ENCODE peak calls at places on chromosomes 4 and X, in six cellular contexts. R, Y, C, L, Q and K are unnamed samples.
A peak's percentile ranks its signal among the peaks of the same experiment; 100 is the strongest.

GRCh38 chrX:110066488-110067225 is 63.7 kb downstream of the TMEM164 start:
- DNase-seq in Y (no peak), Q (no peak), L (no peak), C (no peak), R (no peak), K (no peak)

GRCh38 chrX:117568238-117568637 is 548.4 kb downstream of the KLHL13 start:
- DNase-seq in C (no peak), L (no peak), Q (no peak), Y (no peak), R (no peak), K (no peak)

GRCh38 chr4:140098481-140099132 is 55.4 kb downstream of the MAML3 start:
- DNase-seq in R (no peak), C (no peak), Y (no peak), L (peak; percentile 85), Q (no peak), K (no peak)

GRCh38 chr4:74181225-74181624 is 23.3 kb downstream of the MTHFD2L start:
- DNase-seq in Y (no peak), R (no peak), L (peak; percentile 49), C (no peak), Q (no peak), K (no peak)

GRCh38 chrX:28498658-28499057 is 88.6 kb upstream of the IL1RAPL1 start:
- DNase-seq in C (no peak), L (peak; percentile 24), Y (no peak), R (peak; percentile 54), Q (no peak), K (no peak)

GRCh38 chr4:1479454-1479853 is 73.2 kb upstream of the NKX1-1 start:
- DNase-seq in L (no peak), R (peak; percentile 29), Y (peak; percentile 51), Q (no peak), C (peak; percentile 28), K (peak; percentile 45)

GRCh38 chr4:185847352-185848078 is 35.5 kb upstream of the SORBS2 start:
- DNase-seq in C (no peak), L (peak; percentile 76), Y (no peak), Q (no peak), R (peak; percentile 78), K (no peak)

GRCh38 chrX:122475306-122475705 is 708.8 kb upstream of the GRIA3 start:
- DNase-seq in Y (no peak), Q (no peak), C (no peak), L (no peak), R (no peak), K (no peak)

GRCh38 chr4:125714845-125715244 is 400.1 kb downstream of the FAT4 start:
- DNase-seq in C (no peak), Q (no peak), L (no peak), Y (no peak), R (no peak), K (no peak)

GRCh38 chrX:31366076-31366475 is 294.2 kb upstream of the FTHL17 start:
- DNase-seq in Q (no peak), L (no peak), R (no peak), Y (no peak), C (no peak), K (no peak)

GRCh38 chr4:76420901-76421581 is at the start of gene CCDC158:
- DNase-seq in C (peak; percentile 76), Q (peak; percentile 28), L (peak; percentile 49), R (no peak), Y (peak; percentile 68), K (no peak)

GRCh38 chr4:184434496-184435066 is 39.8 kb downstream of the IRF2 start:
- DNase-seq in C (no peak), R (no peak), Y (no peak), L (no peak), Q (no peak), K (no peak)

GRCh38 chrX:137823257-137823656 is 257.3 kb downstream of the ZIC3 start:
- DNase-seq in C (no peak), L (no peak), Q (no peak), Y (no peak), R (no peak), K (no peak)

GRCh38 chr4:30630431-30630830 is 89.7 kb upstream of the PCDH7 start:
- DNase-seq in Q (no peak), Y (no peak), R (no peak), C (no peak), L (no peak), K (no peak)

GRCh38 chrX:139930923-139931645 is 1.8 kb downstream of the ATP11C start:
- DNase-seq in R (peak; percentile 62), Q (no peak), Y (no peak), L (peak; percentile 9), C (peak; percentile 84), K (peak; percentile 55)

GRCh38 chrX:31333181-31333831 is 261.5 kb upstream of the FTHL17 start:
- DNase-seq in C (no peak), R (no peak), Y (no peak), L (peak; percentile 79), Q (no peak), K (no peak)

DNA sequence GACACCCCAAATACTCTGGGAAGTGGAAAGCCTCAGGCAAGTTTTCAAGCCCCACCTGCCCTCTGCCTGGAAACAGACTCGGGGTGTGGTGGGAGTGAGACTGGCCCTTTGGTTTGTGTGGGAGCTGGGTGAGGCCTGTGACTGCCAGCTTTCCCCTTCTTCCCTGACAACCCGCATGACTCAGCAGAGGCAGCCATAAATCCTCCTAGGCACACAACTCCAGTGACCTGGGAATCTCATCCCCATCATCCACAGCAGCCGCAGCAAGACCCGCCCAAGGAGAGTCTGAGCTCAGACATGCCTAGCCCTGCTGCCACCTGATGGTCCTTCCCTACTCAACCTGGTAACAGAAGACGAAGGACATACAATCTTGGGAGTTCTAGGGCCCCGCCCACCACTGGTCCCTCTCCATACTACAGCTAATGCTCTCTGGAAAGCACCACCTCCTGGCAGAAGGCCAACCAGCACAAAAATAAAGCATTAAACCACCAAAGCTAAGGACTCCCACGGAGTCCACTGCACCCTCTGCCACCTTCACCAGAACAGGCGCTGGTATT is 30.7 kb downstream of the GATB start:
- DNase-seq in R (peak; percentile 72), L (no peak), Y (no peak), C (no peak), Q (no peak), K (no peak)
- H3K27ac ChIP-seq in R (no peak overlapping the region), L (no peak overlapping the region), Y (no peak overlapping the region), C (no peak overlapping the region), Q (no peak overlapping the region), K (no peak overlapping the region)

GRCh38 chrX:112147206-112147605 is 64.6 kb upstream of the TRPC5 start:
- DNase-seq in Y (no peak), C (no peak), R (peak; percentile 79), L (no peak), Q (no peak), K (no peak)
- TF ChIP-seq CTCF in Y (no peak), C (no peak), R (peak; percentile 83), L (peak; percentile 18), Q (no peak), K (peak; percentile 30)

GRCh38 chrX:107207943-107208342 is 1.5 kb downstream of the DNAAF6 start:
- DNase-seq in C (no peak), Y (no peak), R (no peak), L (no peak), Q (no peak), K (no peak)

GRCh38 chrX:107205770-107206696 is at the start of the genes DNAAF6 and NUP62CL:
- DNase-seq in R (peak; percentile 94), L (peak; percentile 31), Q (peak; percentile 32), Y (peak; percentile 64), C (peak; percentile 85), K (peak; percentile 82)

GRCh38 chrX:107207089-107207488 is 678 bp downstream of the DNAAF6 start:
- DNase-seq in R (no peak), Q (no peak), C (no peak), Y (no peak), L (no peak), K (no peak)

GRCh38 chrX:107204063-107204605 is 2.1 kb downstream of the NUP62CL start:
- DNase-seq in Y (no peak), R (no peak), C (no peak), L (no peak), Q (no peak), K (no peak)

DNA sequence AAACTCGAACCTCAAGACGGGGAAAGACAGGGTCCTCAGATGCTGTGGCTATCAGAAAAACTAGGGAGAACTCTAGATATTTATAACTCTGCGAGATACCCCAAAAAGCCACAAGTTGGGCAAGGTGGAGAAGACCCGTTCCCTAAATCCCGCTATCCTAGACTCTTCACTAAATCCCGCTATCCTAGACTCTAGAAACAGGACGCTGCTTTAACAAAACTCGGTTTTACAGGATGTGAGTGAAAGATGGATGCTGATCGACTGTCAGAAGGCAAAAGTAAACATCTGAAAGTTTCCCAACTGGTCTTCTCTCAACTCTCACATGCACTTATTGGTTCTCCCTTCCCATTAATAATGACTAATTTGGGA is 270 bp downstream of the DNAAF6 start:
- DNase-seq in Y (no peak), R (no peak), L (no peak), Q (no peak), C (no peak), K (no peak)
- H3K4me3 ChIP-seq in Y (no peak overlapping the region), R (peak overlapping the region; percentile 83), L (no peak overlapping the region), Q (peak overlapping the region; percentile 59), C (no peak overlapping the region), K (no peak overlapping the region)

DNA sequence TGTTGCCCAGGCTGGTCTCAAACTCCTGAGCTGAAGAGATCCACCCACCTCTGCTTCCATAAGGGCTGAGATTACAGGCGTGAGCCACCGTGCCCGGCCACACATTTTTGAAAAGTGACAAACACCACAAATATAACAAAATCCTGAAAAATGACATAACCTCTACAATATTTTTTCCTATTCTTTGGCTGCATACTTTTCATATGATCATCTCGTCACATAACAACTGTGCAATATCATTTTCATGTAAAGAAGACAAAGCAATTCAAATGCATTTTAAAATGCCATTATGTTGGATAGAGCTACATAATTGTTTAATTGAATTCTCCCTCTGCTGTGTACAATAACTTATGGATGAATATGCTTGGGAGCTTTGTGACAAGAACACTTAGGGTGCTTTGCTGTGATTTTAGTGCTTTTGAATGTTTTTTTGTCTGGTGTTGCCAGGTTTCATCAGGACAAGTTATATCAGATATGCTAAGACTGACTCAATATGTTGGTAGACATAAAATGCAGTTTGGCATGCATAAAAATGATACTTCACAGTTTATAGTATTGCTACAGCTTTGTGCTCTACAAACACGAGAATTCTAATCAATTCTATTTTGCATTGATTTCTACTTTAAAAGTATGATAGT is 132.9 kb downstream of the CHIC2 start:
- DNase-seq in L (no peak), Q (no peak), C (no peak), Y (no peak), R (no peak), K (no peak)
- H3K27ac ChIP-seq in L (no peak overlapping the region), Q (no peak overlapping the region), C (no peak overlapping the region), Y (no peak overlapping the region), R (no peak overlapping the region), K (no peak overlapping the region)

GRCh38 chr4:87270144-87270543 is 49.7 kb upstream of the KLHL8 start:
- DNase-seq in R (peak; percentile 54), Q (no peak), Y (no peak), L (peak; percentile 75), C (no peak), K (no peak)
- TF ChIP-seq CTCF in R (peak; percentile 77), Q (peak; percentile 34), Y (peak; percentile 40), L (peak; percentile 73), C (no peak), K (peak; percentile 50)

GRCh38 chr4:32607978-32608377 is 1887.8 kb downstream of the PCDH7 start:
- DNase-seq in Q (no peak), Y (no peak), C (no peak), R (no peak), L (no peak), K (no peak)
- H3K4me3 ChIP-seq in Q (no peak overlapping the region), Y (no peak overlapping the region), C (no peak overlapping the region), R (no peak overlapping the region), L (no peak overlapping the region), K (no peak overlapping the region)